ENCODE peak calls at places on chromosomes 11 and 22, in six cellular contexts. H, J, Y, E, G and F are unnamed samples.

GRCh38 chr22:46052801-46053562 is 76.0 kb upstream of the WNT7B start:
- DNase-seq in Y (no peak), G (no peak), H (no peak), J (no peak), E (no peak), F (peak; percentile 91)

GRCh38 chr22:35601743-35602633 is 15.1 kb downstream of the MB start:
- DNase-seq in H (peak; percentile 70), Y (no peak), E (peak; percentile 20), G (no peak), J (peak; percentile 83), F (no peak)

GRCh38 chr11:66373261-66373660 is 1.7 kb upstream of the SLC29A2 start:
- DNase-seq in J (no peak), E (no peak), Y (no peak), G (peak; percentile 4), H (no peak), F (no peak)

GRCh38 chr11:10930961-10931760 is 73.3 kb upstream of the ZBED5 start:
- DNase-seq in J (no peak), E (peak; percentile 49), H (no peak), G (peak; percentile 65), Y (peak; percentile 52), F (peak; percentile 91)

GRCh38 chr11:34825670-34826383 is 90.4 kb downstream of the APIP start:
- DNase-seq in G (no peak), Y (no peak), H (no peak), E (no peak), J (no peak), F (no peak)

GRCh38 chr11:105443623-105444022 is 166.2 kb upstream of the GRIA4 start:
- DNase-seq in J (no peak), H (no peak), E (no peak), G (no peak), Y (no peak), F (no peak)

GRCh38 chr11:46912526-46913150 is 5.7 kb downstream of the LRP4 start:
- DNase-seq in E (no peak), Y (peak; percentile 58), G (no peak), H (no peak), J (no peak), F (no peak)

GRCh38 chr11:111548542-111548941 is 8.0 kb downstream of the LAYN start:
- DNase-seq in J (no peak), Y (no peak), H (no peak), E (no peak), G (no peak), F (no peak)

GRCh38 chr11:132050577-132051180 is 680.3 kb downstream of the NTM start:
- DNase-seq in E (no peak), J (no peak), H (no peak), Y (no peak), G (no peak), F (no peak)

GRCh38 chr11:61378713-61379313 is 13.6 kb upstream of the TMEM216 start:
- DNase-seq in E (peak; percentile 88), G (no peak), Y (no peak), H (peak; percentile 93), J (peak; percentile 84), F (no peak)

GRCh38 chr11:113673566-113674396 is 32.3 kb downstream of the TMPRSS5 start:
- DNase-seq in H (no peak), G (no peak), J (no peak), E (no peak), Y (no peak), F (no peak)

GRCh38 chr11:9269492-9270030 is 4.4 kb upstream of the DENND5A start:
- DNase-seq in E (no peak), H (no peak), G (no peak), J (no peak), Y (no peak), F (no peak)

GRCh38 chr11:43987384-43988039 is 45.1 kb downstream of the C11orf96 start:
- DNase-seq in G (no peak), H (peak; percentile 64), E (no peak), Y (no peak), J (no peak), F (peak; percentile 85)

GRCh38 chr11:70766901-70767300 is 368.6 kb downstream of the CTTN start:
- DNase-seq in E (no peak), G (no peak), J (no peak), Y (no peak), H (no peak), F (no peak)

GRCh38 chr11:128552783-128553661 is 34.3 kb downstream of the ETS1 start:
- DNase-seq in G (no peak), J (peak; percentile 54), H (no peak), Y (no peak), E (no peak), F (peak; percentile 39)

GRCh38 chr22:41857160-41857859 is 24.4 kb downstream of the SREBF2 start:
- DNase-seq in Y (no peak), E (no peak), G (peak; percentile 62), H (peak; percentile 63), J (peak; percentile 68), F (no peak)

GRCh38 chr11:111200010-111200534 is 45.5 kb upstream of the POU2AF2 start:
- DNase-seq in E (no peak), H (no peak), G (no peak), Y (no peak), J (no peak), F (no peak)

GRCh38 chr11:10329935-10330334 is 25.1 kb downstream of the ADM start:
- DNase-seq in J (no peak), E (no peak), Y (no peak), H (peak; percentile 86), G (no peak), F (no peak)

GRCh38 chr11:118437046-118437735 is 899 bp downstream of the KMT2A start:
- DNase-seq in H (no peak), E (no peak), Y (peak; percentile 21), G (peak; percentile 60), J (no peak), F (no peak)

GRCh38 chr11:73466643-73467042 is 90.4 kb downstream of the RELT start:
- DNase-seq in Y (no peak), H (no peak), G (no peak), J (no peak), E (no peak), F (no peak)

GRCh38 chr11:111465400-111465799 is 46.8 kb downstream of the BTG4 start:
- DNase-seq in H (peak; percentile 73), J (no peak), G (no peak), E (no peak), Y (no peak), F (no peak)

GRCh38 chr11:15933896-15934625 is 422.3 kb downstream of the SOX6 start:
- DNase-seq in E (no peak), G (no peak), J (no peak), Y (no peak), H (no peak), F (no peak)

GRCh38 chr11:61362542-61362875 is 335 bp downstream of the TMEM138 start:
- DNase-seq in H (no peak), J (no peak), G (peak; percentile 27), E (no peak), Y (no peak), F (no peak)

GRCh38 chr11:116641561-116642045 is 131.2 kb downstream of the BUD13 start:
- DNase-seq in G (peak; percentile 67), E (no peak), H (no peak), Y (peak; percentile 66), J (no peak), F (peak; percentile 20)

GRCh38 chr11:16612801-16613400 is 125.5 kb upstream of the C11orf58 start:
- DNase-seq in E (no peak), G (peak; percentile 20), J (no peak), Y (no peak), H (no peak), F (peak; percentile 50)

GRCh38 chr22:46514592-46515207 is 22.7 kb downstream of the CELSR1 start:
- DNase-seq in G (no peak), H (no peak), Y (no peak), J (no peak), E (no peak), F (peak; percentile 37)